ENCODE peak calls at places on chromosomes 7 and 10, in nine cellular contexts. G is fibroblast of mammary gland, C is HFF-Myc, X is stomach, F is epithelial cell of esophagus, O is hepatocyte, U is breast epithelium, M is tibial artery, Z is MG63. L is an unnamed sample.

GRCh38 chr7:152435384-152436278 is at the start of gene KMT2C:
- DNase-seq in O (peak), M (peak), F (peak), Z (peak), U (peak), X (peak), C (no peak), G (peak), L (peak)

GRCh38 chr7:5343893-5344292 is 61.1 kb downstream of the SLC29A4 start:
- DNase-seq in C (no peak), U (no peak), F (no peak), M (no peak), Z (no peak), X (no peak), O (no peak), G (no peak), L (no peak)

GRCh38 chr7:92843034-92843760 is 6.8 kb upstream of the CDK6 start:
- DNase-seq in O (no peak), Z (no peak), X (no peak), M (no peak), F (no peak), C (no peak), U (no peak), G (no peak), L (no peak)

GRCh38 chr10:72665925-72666324 is 26.0 kb upstream of the MCU start:
- DNase-seq in C (no peak), M (no peak), G (peak), U (no peak), X (no peak), Z (peak), O (no peak), F (peak), L (no peak)

GRCh38 chr7:4166807-4167206 is 515.3 kb upstream of the FOXK1 start:
- DNase-seq in F (no peak), Z (no peak), C (no peak), O (no peak), U (no peak), M (no peak), X (no peak), G (no peak), L (no peak)

GRCh38 chr7:24438232-24438631 is 135.0 kb upstream of the PALS2 start:
- DNase-seq in O (no peak), G (no peak), U (no peak), X (no peak), Z (no peak), C (no peak), M (no peak), F (no peak), L (no peak)

GRCh38 chr7:42991913-42992576 is 59.9 kb downstream of the MRPL32 start:
- DNase-seq in X (no peak), G (no peak), Z (no peak), C (no peak), M (no peak), F (no peak), U (no peak), O (no peak), L (no peak)

GRCh38 chr10:47034511-47035051 is 123.4 kb downstream of the PTPN20 start:
- DNase-seq in U (no peak), X (no peak), Z (no peak), M (no peak), O (no peak), G (no peak), C (no peak), F (no peak), L (no peak)

GRCh38 chr7:29878081-29878688 is 71.9 kb downstream of the WIPF3 start:
- DNase-seq in O (peak), X (peak), Z (no peak), M (peak), C (peak), F (peak), G (peak), U (peak), L (no peak)

GRCh38 chr10:91634246-91634645 is 1.4 kb upstream of the PPP1R3C start:
- DNase-seq in M (no peak), C (no peak), X (no peak), F (no peak), O (no peak), G (no peak), Z (no peak), U (no peak), L (no peak)

GRCh38 chr7:55026867-55027490 is 8.2 kb downstream of the EGFR start:
- DNase-seq in M (peak), C (no peak), F (peak), G (peak), Z (no peak), O (no peak), U (no peak), X (no peak), L (no peak)

GRCh38 chr10:15385552-15386455 is 14.7 kb upstream of the FAM171A1 start:
- DNase-seq in G (no peak), Z (no peak), U (no peak), C (no peak), F (no peak), O (no peak), X (no peak), M (no peak), L (no peak)

GRCh38 chr7:120337308-120337907 is 64.4 kb downstream of the KCND2 start:
- DNase-seq in F (peak), Z (no peak), U (no peak), M (no peak), O (peak), X (no peak), G (peak), C (no peak), L (no peak)

GRCh38 chr10:100912013-100912608 is 652 bp upstream of the SLF2 start:
- DNase-seq in G (peak), F (no peak), X (no peak), Z (no peak), M (no peak), C (no peak), U (no peak), O (peak), L (no peak)

GRCh38 chr7:40815022-40815421 is 680.2 kb downstream of the SUGCT start:
- DNase-seq in X (no peak), Z (no peak), M (no peak), U (no peak), O (no peak), C (no peak), F (no peak), G (no peak), L (no peak)

GRCh38 chr10:15378569-15378968 is 7.5 kb upstream of the FAM171A1 start:
- DNase-seq in M (no peak), F (no peak), U (no peak), C (no peak), G (no peak), X (no peak), O (no peak), Z (no peak), L (no peak)

GRCh38 chr7:76372984-76373833 is 14.4 kb upstream of the YWHAG start:
- DNase-seq in F (peak), G (peak), O (peak), X (no peak), Z (peak), C (no peak), M (no peak), U (no peak), L (no peak)

GRCh38 chr7:23431596-23432284 is 38.6 kb downstream of the IGF2BP3 start:
- DNase-seq in U (no peak), X (no peak), F (peak), O (no peak), G (no peak), Z (no peak), M (no peak), C (no peak), L (no peak)

GRCh38 chr10:74967850-74968620 is 141.6 kb downstream of the KAT6B start:
- DNase-seq in X (no peak), M (no peak), G (no peak), F (peak), C (no peak), Z (no peak), U (no peak), O (peak), L (no peak)

GRCh38 chr10:90222939-90223338 is 521.5 kb downstream of the KIF20B start:
- DNase-seq in M (no peak), C (no peak), U (no peak), Z (no peak), O (no peak), F (peak), X (no peak), G (no peak), L (no peak)

GRCh38 chr10:12782537-12782936 is 219.0 kb downstream of the CCDC3 start:
- DNase-seq in Z (peak), O (peak), M (no peak), G (peak), U (no peak), F (peak), X (peak), C (no peak), L (no peak)

GRCh38 chr7:27200761-27201230 is 905 bp upstream of the HOXA13 start:
- DNase-seq in C (no peak), O (no peak), M (no peak), X (no peak), Z (no peak), G (no peak), F (no peak), U (no peak), L (no peak)

GRCh38 chr7:117019786-117020604 is 66.7 kb downstream of the ST7 start:
- DNase-seq in G (peak), Z (peak), C (peak), X (peak), F (peak), U (peak), M (peak), O (peak), L (peak)

GRCh38 chr10:14875941-14876340 is 2.7 kb upstream of the SUV39H2 start:
- DNase-seq in G (no peak), U (no peak), F (no peak), C (no peak), Z (no peak), M (no peak), X (no peak), O (no peak), L (no peak)

GRCh38 chr10:21317902-21318301 is 207.6 kb downstream of the SKIDA1 start:
- DNase-seq in X (no peak), U (no peak), G (peak), Z (peak), F (no peak), C (peak), O (no peak), M (no peak), L (no peak)

GRCh38 chr10:51257511-51258248 is 183.4 kb downstream of the PRKG1 start:
- DNase-seq in Z (peak), G (peak), X (no peak), U (no peak), F (no peak), M (no peak), C (no peak), O (no peak), L (no peak)

GRCh38 chr7:92625617-92626016 is 35.4 kb upstream of the FAM133B start:
- DNase-seq in C (no peak), G (no peak), X (no peak), F (peak), Z (no peak), M (no peak), O (no peak), U (no peak), L (no peak)

GRCh38 chr7:64875658-64876406 is 27.2 kb upstream of the ZNF273 start:
- DNase-seq in M (no peak), Z (no peak), F (no peak), U (no peak), G (no peak), O (no peak), X (peak), C (no peak), L (peak)

GRCh38 chr7:152424348-152425108 is 11.3 kb downstream of the KMT2C start:
- DNase-seq in O (no peak), G (peak), M (no peak), C (no peak), F (peak), U (no peak), X (no peak), Z (no peak), L (no peak)

GRCh38 chr10:627032-627992 is 62.2 kb downstream of the DIP2C start:
- DNase-seq in M (no peak), G (no peak), X (no peak), Z (no peak), U (no peak), O (no peak), C (no peak), F (no peak), L (no peak)

GRCh38 chr10:131198843-131199242 is 112.7 kb downstream of the TCERG1L start:
- DNase-seq in M (no peak), C (no peak), X (peak), O (no peak), U (no peak), Z (no peak), G (no peak), F (no peak), L (no peak)

GRCh38 chr7:98054585-98054984 is 52.1 kb upstream of the LMTK2 start:
- DNase-seq in Z (no peak), U (no peak), O (peak), F (peak), X (no peak), C (no peak), M (no peak), G (no peak), L (no peak)

GRCh38 chr7:97012293-97013005 is 7.1 kb downstream of the DLX6 start:
- DNase-seq in M (no peak), G (no peak), U (no peak), C (no peak), Z (no peak), X (no peak), F (no peak), O (no peak), L (no peak)

GRCh38 chr10:35056686-35057085 is 33.5 kb downstream of the CUL2 start:
- DNase-seq in G (no peak), M (no peak), O (no peak), X (no peak), F (no peak), U (no peak), Z (no peak), C (no peak), L (no peak)

GRCh38 chr7:134532155-134533089 is 5.1 kb downstream of the AKR1B10 start:
- DNase-seq in G (no peak), X (peak), C (no peak), Z (no peak), M (no peak), O (no peak), F (peak), U (no peak), L (no peak)

GRCh38 chr10:116080553-116080952 is 192.5 kb downstream of the GFRA1 start:
- DNase-seq in G (peak), O (no peak), U (no peak), M (no peak), X (no peak), F (no peak), C (no peak), Z (peak), L (no peak)

DNA sequence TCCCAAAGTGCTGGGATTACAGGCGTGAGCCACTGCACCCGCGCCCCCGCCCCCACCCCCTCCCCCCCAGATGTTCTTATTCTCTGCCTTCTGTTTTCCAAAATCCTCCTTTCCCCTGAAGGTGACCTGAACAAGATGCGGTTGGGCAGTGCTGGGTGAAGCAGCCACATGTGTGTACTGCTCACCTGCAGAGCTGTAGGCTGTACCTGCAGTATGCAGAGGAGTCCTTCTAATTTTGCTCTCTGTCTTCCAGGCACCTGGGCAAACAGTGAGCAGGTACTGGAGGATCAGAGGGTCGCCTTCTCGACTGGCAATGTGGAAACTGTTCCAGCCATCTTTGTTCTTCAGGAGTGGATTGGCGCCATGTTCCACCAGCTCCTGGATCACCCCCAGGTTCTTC is 2.1 kb downstream of the ANKRD16 start:
- DNase-seq in F (no peak), M (no peak), O (no peak), G (no peak), Z (no peak), C (no peak), X (no peak), U (no peak), L (no peak)
- H3K4me3 ChIP-seq in F (no peak), M (no peak), O (no peak), G (no peak), Z (no peak), C (peak), X (peak), U (peak), L (no peak)

GRCh38 chr7:90720970-90721768 is 125.0 kb downstream of the CDK14 start:
- DNase-seq in O (peak), U (peak), G (peak), C (peak), F (peak), M (peak), X (peak), Z (peak), L (no peak)
- H3K4me3 ChIP-seq in O (no peak), U (peak), G (no peak), C (no peak), F (no peak), M (no peak), X (no peak), Z (no peak), L (no peak)

GRCh38 chr10:61786728-61787127 is 114.8 kb upstream of the ARID5B start:
- DNase-seq in O (no peak), X (no peak), C (peak), F (peak), G (peak), M (no peak), Z (peak), U (no peak), L (no peak)
- H3K4me3 ChIP-seq in O (no peak), X (no peak), C (no peak), F (no peak), G (no peak), M (peak), Z (no peak), U (peak), L (no peak)

GRCh38 chr10:18472977-18473376 is 178.4 kb downstream of the NSUN6 start:
- DNase-seq in M (no peak), F (no peak), Z (no peak), G (no peak), U (no peak), C (no peak), X (no peak), O (peak), L (no peak)
- H3K4me3 ChIP-seq in M (peak), F (no peak), Z (no peak), G (no peak), U (no peak), C (no peak), X (no peak), O (no peak), L (no peak)

DNA sequence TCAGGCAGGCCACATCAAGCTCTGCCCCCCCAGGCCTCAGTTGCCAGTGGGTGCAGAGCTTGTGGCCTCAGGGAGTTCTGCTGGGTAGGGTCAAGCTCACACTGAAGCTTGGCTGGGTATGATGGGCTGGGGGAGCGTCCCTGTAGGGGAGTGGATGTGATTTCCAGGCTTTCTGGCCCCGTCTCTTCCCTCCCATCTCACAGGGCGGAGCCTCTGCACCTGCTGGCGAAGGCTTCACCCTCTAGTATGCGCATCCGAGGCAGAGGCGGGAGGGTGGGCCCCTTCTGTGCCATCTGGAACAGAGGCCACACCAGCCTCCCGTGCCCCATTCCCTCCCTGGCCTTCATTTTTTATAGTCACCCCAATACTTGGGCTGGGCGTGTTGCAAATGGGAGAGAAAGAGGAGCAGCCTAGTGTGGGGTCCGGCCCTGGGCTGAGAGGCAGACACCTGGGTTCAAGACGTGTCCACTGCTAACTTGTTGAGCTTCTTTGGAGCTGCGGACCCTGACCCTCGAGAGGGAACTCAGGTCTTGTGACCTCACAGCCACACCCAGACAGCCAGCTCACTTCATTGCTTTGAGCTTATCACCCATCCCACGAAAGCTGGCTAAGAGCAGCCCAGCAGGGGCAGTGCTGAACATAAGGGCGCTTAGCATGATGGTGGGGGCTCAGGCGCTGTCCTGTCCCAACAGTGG is 2.3 kb downstream of the AQP1 start:
- DNase-seq in X (no peak), O (peak), F (no peak), U (no peak), C (no peak), M (no peak), G (no peak), Z (no peak), L (no peak)
- H3K4me3 ChIP-seq in X (peak), O (no peak), F (no peak), U (peak), C (no peak), M (peak), G (no peak), Z (no peak), L (peak)

DNA sequence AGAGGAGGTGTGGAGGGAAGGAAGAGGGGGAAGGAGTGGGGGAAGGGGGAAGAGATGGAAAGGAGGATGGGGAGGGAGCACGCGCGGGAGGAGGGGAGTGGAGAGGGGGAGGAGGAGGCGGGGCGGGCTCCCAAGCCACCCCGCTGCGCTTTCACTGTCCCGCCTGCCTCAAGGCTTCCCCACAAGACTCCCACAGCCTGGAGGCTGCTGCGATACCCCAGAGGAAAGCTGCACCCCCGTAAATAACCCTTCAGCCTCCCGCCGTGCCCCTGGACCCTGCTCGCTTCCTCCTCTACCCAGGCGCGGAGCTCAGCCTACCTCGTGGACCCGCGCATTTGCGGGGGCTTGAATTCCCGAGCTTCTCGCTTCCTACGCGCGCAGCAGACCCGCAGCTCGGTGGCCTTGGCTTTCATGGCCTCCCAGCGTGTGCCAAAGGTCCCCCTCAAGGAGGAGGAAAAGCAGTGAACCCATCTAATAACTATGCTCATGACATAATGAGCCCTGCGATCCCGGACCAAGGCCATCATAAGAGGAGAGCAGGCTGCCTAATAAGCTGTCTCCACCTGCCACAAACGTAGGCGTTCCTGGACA is at the start of gene C10orf67:
- DNase-seq in O (peak), Z (no peak), G (peak), M (peak), U (no peak), X (no peak), C (no peak), F (peak), L (peak)
- H3K4me3 ChIP-seq in O (peak), Z (no peak), G (peak), M (peak), U (peak), X (peak), C (peak), F (peak), L (peak)

L was measured in lung.